ENCODE peak calls at places on chromosomes 2 and 18, in ten cellular contexts. W, J, X, K, A, E, S, Z, T and Y are unnamed samples.

GRCh38 chr2:479505-480161 is 191.7 kb upstream of the ALKAL2 start:
- DNase-seq in E (no peak), J (no peak), W (no peak), Z (no peak), X (no peak), K (peak; percentile 11), S (no peak), A (no peak), T (no peak), Y (no peak)

GRCh38 chr2:168841445-168841844 is 39.0 kb downstream of the NOSTRIN start:
- DNase-seq in X (no peak), W (no peak), J (no peak), Z (no peak), T (no peak), S (no peak), A (no peak), E (no peak), K (no peak), Y (no peak)

GRCh38 chr18:78670778-78671405 is 308.7 kb upstream of the SALL3 start:
- DNase-seq in X (no peak), K (no peak), J (no peak), Z (no peak), S (no peak), T (no peak), W (no peak), A (no peak), E (no peak), Y (no peak)

GRCh38 chr18:58321986-58322385 is 278.0 kb downstream of the NEDD4L start:
- DNase-seq in A (peak; percentile 66), K (peak; percentile 95), X (peak; percentile 66), T (peak; percentile 7), S (peak; percentile 45), J (peak; percentile 69), E (peak; percentile 67), W (peak; percentile 93), Z (peak; percentile 80), Y (no peak)

GRCh38 chr18:21134895-21135294 is 23.3 kb upstream of the ROCK1 start:
- DNase-seq in A (no peak), T (no peak), X (no peak), J (no peak), E (no peak), K (peak; percentile 48), W (no peak), Z (peak; percentile 4), S (no peak), Y (no peak)

GRCh38 chr2:226273440-226273839 is 526.2 kb downstream of the IRS1 start:
- DNase-seq in T (no peak), J (no peak), W (no peak), K (peak; percentile 11), A (no peak), X (no peak), S (no peak), E (no peak), Z (peak; percentile 19), Y (no peak)

GRCh38 chr2:44680983-44681481 is 260.5 kb upstream of the SIX3 start:
- DNase-seq in X (no peak), J (no peak), Z (no peak), W (no peak), A (no peak), T (no peak), K (no peak), E (no peak), S (peak; percentile 39), Y (no peak)

GRCh38 chr2:31268344-31268743 is 34.4 kb downstream of the EHD3 start:
- DNase-seq in W (no peak), E (no peak), X (no peak), S (peak; percentile 17), T (no peak), K (no peak), A (no peak), J (no peak), Z (no peak), Y (no peak)

DNA sequence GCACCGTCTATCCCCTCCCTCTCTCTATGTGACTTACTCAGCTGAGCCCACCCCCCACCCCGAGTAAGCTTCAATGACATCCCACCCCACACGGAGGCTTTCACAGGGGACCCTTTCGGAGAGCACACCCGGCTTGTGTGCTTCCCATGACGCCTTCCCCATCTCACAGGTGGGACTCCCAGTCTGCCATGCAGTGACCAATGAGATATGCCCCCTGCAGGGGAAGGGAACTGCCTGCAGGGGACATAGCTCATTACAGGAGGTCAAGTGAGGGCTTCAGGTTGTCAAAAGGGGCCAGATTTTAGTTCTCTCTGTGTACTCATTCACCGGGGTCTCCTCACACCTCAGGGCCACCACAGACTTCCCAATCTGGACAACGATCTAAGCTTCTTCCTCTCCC is 112.6 kb downstream of the GAREM1 start:
- DNase-seq in J (no peak), Z (no peak), T (no peak), W (no peak), S (peak; percentile 8), X (no peak), A (no peak), K (no peak), E (no peak), Y (no peak)
- TF ChIP-seq CTCF in J (no peak), Z (no peak), T (no peak), W (no peak), S (no peak), X (no peak), A (no peak), K (peak; percentile 16), E (no peak), Y (no peak)

DNA sequence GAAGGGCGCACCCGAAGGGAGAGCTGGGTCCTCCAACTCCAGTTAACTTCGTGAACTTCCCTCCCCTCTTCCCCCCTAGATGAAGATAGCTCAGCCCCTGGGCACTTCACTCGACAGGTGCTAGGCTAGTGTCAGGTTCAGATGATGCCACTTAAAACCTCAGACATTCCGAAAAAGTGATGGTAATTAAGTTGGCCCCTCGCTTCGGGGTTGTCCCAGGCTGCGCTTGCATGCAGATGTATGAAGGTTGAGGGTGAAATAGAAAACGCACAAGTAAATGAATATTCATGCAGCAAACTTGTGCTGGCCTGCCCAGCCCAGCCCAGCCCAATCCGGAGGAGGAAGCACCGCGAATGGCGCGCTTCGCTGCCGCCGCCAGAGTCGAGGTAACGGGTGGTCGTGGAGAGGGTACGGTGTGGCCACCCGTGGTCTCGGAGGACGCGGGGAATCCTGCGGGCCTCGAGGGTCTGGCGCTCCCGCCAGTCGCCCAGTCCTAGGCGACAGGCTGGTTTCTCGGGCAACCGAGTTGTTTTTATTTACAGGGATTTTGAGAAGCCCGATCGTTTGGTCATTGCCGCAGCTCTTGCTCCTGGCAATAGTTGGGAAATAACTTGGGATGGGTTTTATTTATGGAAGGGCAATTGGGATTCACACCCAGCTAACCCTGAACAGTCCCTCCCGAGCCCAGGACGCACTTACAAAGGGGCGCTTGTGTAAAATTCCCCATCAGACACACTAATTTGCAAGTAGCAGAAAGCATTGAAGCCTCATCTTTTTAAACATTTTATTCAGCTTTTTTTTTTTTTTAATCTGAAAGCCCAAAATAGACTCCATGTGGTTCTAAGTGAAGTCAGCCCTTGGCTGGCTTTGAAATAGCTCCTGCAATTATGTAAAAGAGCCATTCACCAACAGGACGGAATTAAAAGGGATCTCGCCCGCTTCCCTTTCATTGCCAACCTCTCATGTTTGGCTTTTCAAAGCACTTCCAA is 3.3 kb upstream of the GBX2 start:
- DNase-seq in X (no peak), W (no peak), Z (no peak), K (no peak), J (no peak), T (no peak), E (no peak), A (no peak), S (peak; percentile 60), Y (no peak)
- H3K27ac ChIP-seq in X (no peak overlapping the region), W (no peak overlapping the region), Z (no peak overlapping the region), K (no peak overlapping the region), J (no peak overlapping the region), T (no peak overlapping the region), E (no peak overlapping the region), A (no peak overlapping the region), S (no peak overlapping the region), Y (no peak overlapping the region)

GRCh38 chr18:25125670-25126069 is 226.3 kb downstream of the ZNF521 start:
- DNase-seq in A (no peak), Z (no peak), K (no peak), X (no peak), J (no peak), E (no peak), S (no peak), W (no peak), T (no peak), Y (peak; percentile 21)

GRCh38 chr18:25126751-25127150 is 225.2 kb downstream of the ZNF521 start:
- DNase-seq in X (no peak), S (no peak), W (no peak), J (no peak), K (no peak), E (no peak), T (no peak), A (no peak), Z (no peak), Y (no peak)

GRCh38 chr18:25123438-25124225 is 228.3 kb downstream of the ZNF521 start:
- DNase-seq in J (no peak), Z (no peak), W (no peak), X (no peak), E (no peak), A (no peak), K (no peak), T (no peak), S (no peak), Y (no peak)

DNA sequence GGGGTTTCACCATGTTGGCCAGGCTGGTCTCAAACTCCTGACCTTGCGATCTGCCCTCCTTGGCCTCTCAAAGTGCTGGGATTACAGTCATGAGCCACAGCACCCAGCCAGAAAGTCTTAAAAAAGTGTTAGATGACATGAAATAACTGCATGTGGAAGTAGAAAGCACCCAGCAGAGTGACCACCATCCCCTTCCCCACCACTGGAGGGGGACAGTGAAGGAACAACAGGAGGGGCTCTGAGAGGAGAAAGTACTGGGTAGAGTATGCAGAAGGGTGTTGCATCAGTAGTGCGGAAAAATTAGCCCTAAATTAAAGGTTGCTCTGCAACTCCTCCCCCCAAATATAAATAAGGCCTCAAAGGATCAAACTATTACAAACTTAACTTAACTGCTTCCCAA is 230.5 kb downstream of the ZNF521 start:
- DNase-seq in A (no peak), X (no peak), S (no peak), T (no peak), E (no peak), J (no peak), W (no peak), K (no peak), Z (no peak), Y (no peak)
- TF ChIP-seq CTCF in A (no peak), X (no peak), S (no peak), T (no peak), E (no peak), J (no peak), W (no peak), K (no peak), Z (no peak), Y (no peak)

DNA sequence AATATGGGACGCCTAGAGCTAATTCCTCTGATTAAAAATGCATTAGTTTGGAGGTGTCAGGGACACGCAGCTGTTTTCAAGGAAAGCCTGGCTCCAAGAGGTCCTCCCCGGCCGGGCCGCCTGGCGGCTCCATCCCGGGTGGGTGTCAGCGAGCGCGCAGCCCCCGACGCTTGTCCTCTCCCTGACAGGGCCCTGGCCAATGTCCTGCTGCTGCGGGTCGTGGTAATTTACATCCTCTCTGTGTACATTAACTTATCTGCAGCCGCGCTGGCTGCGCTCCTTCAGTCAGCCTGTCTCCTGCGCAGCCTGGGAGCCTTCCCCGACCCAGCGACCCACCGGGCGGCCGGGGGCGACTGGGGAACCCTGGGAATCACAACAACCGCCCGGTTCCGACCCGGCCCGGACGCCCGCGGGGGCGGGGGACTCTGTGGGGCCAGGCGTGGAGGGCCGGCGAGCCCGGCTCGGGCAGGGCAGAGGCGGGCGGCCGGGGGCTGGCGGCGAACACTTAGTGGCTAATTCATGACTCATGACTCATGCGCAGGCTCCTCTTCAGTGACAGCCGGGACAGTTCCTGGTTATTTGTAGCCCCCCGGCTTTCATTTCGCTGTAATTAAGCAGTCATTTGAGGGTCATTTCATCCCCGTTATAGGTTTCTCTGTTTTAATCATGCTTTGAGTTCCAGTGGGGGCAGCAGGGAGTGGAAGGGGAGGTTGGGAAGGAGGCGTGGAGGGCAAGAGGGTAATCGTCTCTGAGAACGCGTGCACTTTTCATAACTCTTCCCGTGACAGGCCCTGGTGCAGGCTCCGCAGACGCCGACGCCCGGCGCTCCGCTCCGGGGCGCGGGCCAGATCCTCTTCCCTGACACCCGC is 141.9 kb upstream of the CTAGE1 start:
- DNase-seq in W (peak; percentile 91), K (peak; percentile 63), X (peak; percentile 50), J (peak; percentile 56), T (no peak), E (peak; percentile 57), A (peak; percentile 82), Z (peak; percentile 79), S (peak; percentile 79), Y (no peak)
- H3K27ac ChIP-seq in W (peak overlapping the region; percentile 97), K (peak overlapping the region; percentile 94), X (peak overlapping the region; percentile 99), J (peak overlapping the region; percentile 94), T (peak overlapping the region; percentile 86), E (peak overlapping the region; percentile 79), A (peak overlapping the region; percentile 96), Z (peak overlapping the region; percentile 85), S (no peak overlapping the region), Y (no peak overlapping the region)